ENCODE peak calls at places on chromosomes 7 and 10, in eight cellular contexts. X is colonic mucosa, V is kidney, J is thyroid gland, F is A549, C is mammary epithelial cell, U is fibroblast of villous mesenchyme, I is fibroblast of the aortic adventitia. D is an unnamed sample.

GRCh38 chr7:30226593-30227268 is 57.7 kb upstream of the ZNRF2 start:
- DNase-seq in J (peak), V (no peak), F (peak), X (peak), C (peak), U (no peak), I (no peak), D (no peak)

GRCh38 chr10:9670911-9671310 is 1346.8 kb upstream of the CELF2 start:
- DNase-seq in X (no peak), J (no peak), V (no peak), U (no peak), I (no peak), F (no peak), C (no peak), D (no peak)

GRCh38 chr7:47253650-47254080 is 328.2 kb downstream of the TNS3 start:
- DNase-seq in F (peak), I (peak), U (peak), V (peak), X (peak), C (peak), J (peak), D (no peak)

GRCh38 chr7:151934584-151934983 is 21.7 kb upstream of the GALNTL5 start:
- DNase-seq in V (no peak), U (no peak), F (no peak), C (no peak), J (no peak), I (no peak), X (peak), D (no peak)

GRCh38 chr10:5632430-5632829 is 34.0 kb downstream of the ASB13 start:
- DNase-seq in J (peak), C (peak), V (peak), U (peak), I (no peak), F (peak), X (peak), D (no peak)

GRCh38 chr7:78576196-78576595 is 777.6 kb downstream of the PHTF2 start:
- DNase-seq in V (no peak), J (no peak), X (no peak), U (peak), I (no peak), C (no peak), F (no peak), D (no peak)

GRCh38 chr10:98285416-98285815 is 17.4 kb upstream of the LOXL4 start:
- DNase-seq in J (peak), F (no peak), V (no peak), C (no peak), I (peak), U (no peak), X (no peak), D (no peak)

GRCh38 chr10:114208351-114208750 is 29.2 kb downstream of the TDRD1 start:
- DNase-seq in I (no peak), J (no peak), C (no peak), V (no peak), F (no peak), U (no peak), X (no peak), D (no peak)

GRCh38 chr10:108901766-108902365 is 1021.4 kb downstream of the XPNPEP1 start:
- DNase-seq in U (peak), I (no peak), V (no peak), J (no peak), C (no peak), F (no peak), X (no peak), D (no peak)

GRCh38 chr10:22103701-22104100 is 100.2 kb upstream of the DNAJC1 start:
- DNase-seq in V (no peak), C (peak), X (no peak), F (peak), I (peak), U (peak), J (no peak), D (no peak)

GRCh38 chr10:48332166-48332870 is 25.8 kb downstream of the MAPK8 start:
- DNase-seq in F (no peak), I (no peak), C (peak), U (no peak), J (no peak), X (no peak), V (no peak), D (no peak)

GRCh38 chr7:91230100-91230499 is 34.1 kb upstream of the FZD1 start:
- DNase-seq in X (no peak), I (no peak), V (no peak), F (no peak), J (no peak), C (no peak), U (no peak), D (no peak)

GRCh38 chr7:38070718-38071117 is 107.3 kb upstream of the STARD3NL start:
- DNase-seq in V (no peak), J (no peak), X (no peak), F (peak), U (peak), I (peak), C (no peak), D (peak)

GRCh38 chr7:157047148-157047547 is 36.7 kb upstream of the MNX1 start:
- DNase-seq in X (no peak), U (no peak), J (no peak), V (no peak), C (peak), I (no peak), F (peak), D (no peak)

GRCh38 chr7:140722254-140722653 is 25.7 kb downstream of the NDUFB2 start:
- DNase-seq in I (no peak), U (no peak), F (no peak), X (no peak), V (no peak), C (no peak), J (no peak), D (no peak)

GRCh38 chr10:23172846-23173548 is 19.1 kb upstream of the PTF1A start:
- DNase-seq in V (no peak), I (no peak), U (no peak), X (no peak), F (no peak), J (no peak), C (peak), D (no peak)

GRCh38 chr7:31873816-31874597 is 187.0 kb downstream of the PPP1R17 start:
- DNase-seq in J (no peak), C (no peak), F (no peak), I (no peak), V (no peak), U (no peak), X (no peak), D (no peak)

GRCh38 chr7:49718755-49719154 is 54.7 kb upstream of the VWC2 start:
- DNase-seq in J (no peak), C (no peak), I (no peak), X (no peak), F (no peak), V (no peak), U (no peak), D (no peak)

GRCh38 chr10:126058104-126058503 is 161.7 kb downstream of the FANK1 start:
- DNase-seq in C (no peak), J (no peak), I (no peak), X (no peak), U (no peak), V (no peak), F (no peak), D (no peak)

GRCh38 chr7:229184-229964 is 37.0 kb downstream of the FAM20C start:
- DNase-seq in U (peak), I (peak), C (no peak), X (peak), V (no peak), J (peak), F (no peak), D (peak)

GRCh38 chr7:128826512-128826911 is 3.7 kb upstream of the FLNC start:
- DNase-seq in V (no peak), C (no peak), I (no peak), J (no peak), F (no peak), U (no peak), X (no peak), D (no peak)

GRCh38 chr10:115056186-115056585 is 37.0 kb upstream of the ATRNL1 start:
- DNase-seq in F (no peak), V (no peak), U (no peak), X (no peak), C (no peak), J (no peak), I (no peak), D (no peak)

GRCh38 chr7:92765725-92766124 is 70.6 kb downstream of the CDK6 start:
- DNase-seq in I (peak), V (no peak), J (no peak), F (peak), C (peak), X (no peak), U (peak), D (no peak)
- H3K4me3 ChIP-seq in I (no peak), V (no peak), J (no peak), F (peak), C (no peak), X (no peak), U (no peak), D (no peak)

GRCh38 chr7:33836797-33837355 is 68.5 kb upstream of the BMPER start:
- DNase-seq in X (no peak), U (no peak), F (peak), I (no peak), C (no peak), J (no peak), V (no peak), D (no peak)
- TF ChIP-seq CTCF in X (no peak), U (peak), F (peak), I (peak), C (peak), J (no peak), V (no peak), D (peak)

DNA sequence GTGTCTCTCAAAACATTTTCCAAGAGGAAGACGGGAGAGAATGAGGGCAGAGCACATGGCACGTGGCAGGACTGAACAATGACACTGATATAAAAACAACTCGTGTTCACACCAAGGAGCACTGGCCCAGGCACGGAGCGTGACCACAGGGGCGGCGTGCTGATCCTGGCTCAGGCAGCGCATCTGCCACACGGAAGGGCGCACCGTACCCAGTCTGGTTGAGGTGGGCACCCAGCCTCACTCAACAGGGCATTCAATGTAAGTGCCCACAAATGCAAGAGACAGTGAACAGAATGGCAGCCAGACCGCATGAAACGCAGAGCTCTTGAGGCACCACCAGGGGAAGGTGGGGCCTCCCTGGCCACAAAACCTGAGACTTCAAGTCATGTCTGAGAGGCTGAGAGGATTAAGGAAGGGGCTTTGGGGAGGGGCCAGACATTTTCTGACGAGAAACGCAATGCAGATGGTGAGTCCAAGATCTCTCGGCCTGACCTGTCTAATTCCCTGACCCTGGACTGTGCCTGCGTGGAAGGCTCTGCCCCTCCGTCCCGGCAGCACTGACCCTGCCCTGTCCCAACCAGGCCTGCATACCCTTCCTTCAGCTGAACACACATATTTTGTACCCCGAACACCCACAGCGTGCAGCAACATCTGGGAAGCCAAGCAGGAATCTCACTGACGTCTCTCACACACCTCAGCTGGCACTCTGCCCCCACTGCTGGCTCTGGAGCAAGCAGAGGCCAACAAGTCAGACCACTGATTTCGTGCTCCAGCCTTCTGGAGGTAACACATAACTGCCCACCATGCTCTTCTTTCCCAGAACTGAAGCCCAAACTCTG is 35.5 kb downstream of the VOPP1 start:
- DNase-seq in X (no peak), I (no peak), V (peak), C (no peak), F (no peak), U (no peak), J (no peak), D (no peak)
- H3K4me3 ChIP-seq in X (no peak), I (no peak), V (no peak), C (no peak), F (no peak), U (no peak), J (no peak), D (no peak)

GRCh38 chr10:119370972-119371703 is 163.8 kb downstream of the GRK5 start:
- DNase-seq in J (peak), F (no peak), I (peak), U (peak), V (peak), X (no peak), C (peak), D (no peak)

GRCh38 chr10:119368991-119369869 is 161.9 kb downstream of the GRK5 start:
- DNase-seq in U (no peak), X (no peak), V (no peak), I (peak), F (no peak), J (peak), C (no peak), D (no peak)

GRCh38 chr10:119370046-119370770 is 162.8 kb downstream of the GRK5 start:
- DNase-seq in F (no peak), C (no peak), X (no peak), I (peak), U (peak), J (no peak), V (no peak), D (no peak)

GRCh38 chr10:119374236-119374635 is 166.9 kb downstream of the GRK5 start:
- DNase-seq in I (no peak), V (peak), X (no peak), C (no peak), J (no peak), F (no peak), U (no peak), D (no peak)

DNA sequence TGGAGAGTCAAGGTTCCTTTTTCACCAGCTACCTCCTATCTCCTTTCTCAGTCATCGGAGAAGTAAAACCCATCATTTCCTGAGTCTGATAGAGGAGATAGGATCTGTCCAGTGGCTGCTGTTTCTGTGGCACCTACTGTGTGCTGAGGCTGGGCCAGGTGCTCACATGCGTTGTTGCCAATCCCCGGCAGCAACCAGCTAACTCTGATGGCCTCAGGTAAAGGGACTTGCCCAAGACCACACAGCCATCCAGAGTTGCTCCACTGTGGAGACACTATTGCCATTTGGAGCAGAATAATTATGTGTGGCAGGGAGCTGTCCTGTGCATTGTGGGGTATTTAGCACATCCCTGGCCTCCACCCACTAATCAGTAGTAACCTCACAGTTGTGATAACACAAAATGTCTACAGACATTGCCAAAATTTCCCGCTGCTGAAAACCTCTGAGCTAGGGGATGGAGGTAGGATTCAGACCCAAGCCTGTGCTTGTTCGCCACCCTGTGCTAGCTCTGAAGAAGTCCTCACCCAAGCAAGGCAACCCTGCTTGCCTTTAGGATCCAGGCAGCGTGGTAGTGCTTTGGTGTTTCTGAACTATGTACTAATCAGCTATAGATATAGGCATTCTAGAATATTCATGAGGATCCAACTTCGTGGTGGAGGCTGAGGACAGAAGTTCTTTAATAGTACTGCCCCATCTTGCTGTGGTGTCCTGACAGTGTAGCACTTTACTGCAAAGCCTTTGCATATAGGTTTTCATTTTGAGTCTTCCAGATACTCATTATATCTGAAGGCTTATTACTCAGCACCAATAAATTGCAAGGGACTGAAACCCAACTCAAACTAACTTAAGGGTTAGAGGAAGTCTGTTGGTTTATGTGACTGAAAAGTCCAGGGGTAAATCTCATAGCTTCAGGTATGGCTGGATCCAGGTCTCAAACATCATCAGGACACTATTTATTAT is 164.6 kb downstream of the GRK5 start:
- DNase-seq in U (no peak), J (no peak), I (peak), X (no peak), F (no peak), V (no peak), C (no peak), D (no peak)
- TF ChIP-seq CTCF in U (no peak), J (no peak), I (peak), X (no peak), F (no peak), V (no peak), C (no peak), D (no peak)

DNA sequence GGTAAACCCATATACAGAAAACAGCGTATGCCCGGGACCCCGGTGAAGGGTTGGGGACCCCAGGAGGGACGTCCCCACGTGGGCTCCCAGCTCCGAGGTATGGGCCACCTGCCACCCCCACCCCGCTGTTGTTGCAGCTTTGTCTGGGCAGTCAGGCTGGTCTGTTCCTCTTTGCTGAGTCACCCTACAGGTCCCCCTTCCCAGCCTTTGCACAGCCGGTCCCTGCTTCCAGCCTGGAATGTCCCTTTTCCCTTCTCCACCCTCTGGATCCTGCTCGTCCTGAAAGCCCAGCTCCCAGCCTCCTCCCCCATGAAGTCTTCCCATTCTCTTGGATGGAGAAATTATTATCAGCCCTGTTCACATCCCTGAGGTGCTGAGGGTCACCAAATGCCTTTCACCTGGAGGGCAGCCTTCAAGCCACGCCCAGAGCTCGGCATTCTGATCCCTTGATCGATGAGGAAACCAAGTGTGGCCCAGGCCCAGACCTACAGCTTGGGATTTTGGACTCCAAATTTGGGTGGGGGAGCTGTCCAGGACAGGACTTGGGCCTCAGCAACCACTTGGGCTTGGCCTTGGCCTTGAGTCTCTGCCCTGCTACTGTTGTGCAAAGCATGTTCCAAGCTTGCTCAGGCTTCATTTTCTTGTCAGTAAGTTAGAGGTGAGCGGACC is 2.6 kb downstream of the CLDN4 start:
- DNase-seq in V (peak), F (peak), C (no peak), U (no peak), X (peak), J (peak), I (no peak), D (no peak)
- H3K4me3 ChIP-seq in V (peak), F (no peak), C (no peak), U (no peak), X (peak), J (no peak), I (no peak), D (no peak)

GRCh38 chr10:94639902-94640301 is 43.6 kb upstream of the CYP2C18 start:
- DNase-seq in J (no peak), C (no peak), I (no peak), U (no peak), F (no peak), X (no peak), V (no peak), D (no peak)
- TF ChIP-seq CTCF in J (no peak), C (no peak), I (no peak), U (no peak), F (no peak), X (no peak), V (no peak), D (no peak)

DNA sequence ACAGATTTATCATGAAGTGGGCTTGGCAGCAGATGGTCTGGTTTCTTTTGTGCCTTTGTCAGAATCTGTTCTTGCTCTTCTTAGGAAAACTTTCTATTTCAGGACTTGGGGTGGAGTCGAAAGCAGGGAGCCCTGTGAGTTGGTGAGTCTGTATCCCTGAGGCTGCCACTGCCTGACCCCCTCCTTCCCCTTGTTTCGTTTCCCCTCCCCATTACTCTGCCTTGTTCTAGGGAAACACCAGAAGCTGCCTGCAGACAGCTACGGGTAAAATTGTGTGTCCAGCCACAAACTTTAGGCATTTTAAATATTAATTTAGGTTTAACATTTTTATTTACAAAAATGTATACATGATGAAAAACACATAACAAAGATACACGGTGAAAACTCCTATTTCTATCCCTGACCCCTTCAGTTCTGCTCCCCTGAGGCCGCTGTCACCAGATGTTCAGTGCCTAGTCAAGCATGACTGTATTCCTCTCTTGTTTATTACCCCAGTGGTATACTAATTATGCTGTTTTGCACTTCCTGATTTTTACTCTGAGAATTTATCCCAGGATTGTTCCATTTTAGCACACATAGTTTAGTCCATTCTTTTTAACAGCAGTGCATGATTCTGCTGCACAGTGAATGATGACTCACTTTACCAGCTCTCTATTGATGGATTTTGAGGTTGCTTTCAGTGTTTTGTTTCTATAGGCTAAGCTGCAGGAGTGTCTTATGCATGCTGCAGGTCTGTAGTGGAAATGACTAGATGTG is 9.1 kb downstream of the TSPAN14 start:
- DNase-seq in V (peak), U (peak), C (peak), X (no peak), F (no peak), J (no peak), I (peak), D (no peak)
- H3K4me3 ChIP-seq in V (no peak), U (peak), C (no peak), X (no peak), F (no peak), J (no peak), I (peak), D (no peak)

D was measured in astrocyte of the cerebellum.